ENCODE peak calls at places on chromosomes 6 and 20, in six cellular contexts. S, X, U, Z, Q and D are unnamed samples.

GRCh38 chr6:117465691-117466090 is 16.8 kb upstream of the DCBLD1 start:
- DNase-seq in Q (no peak), Z (no peak), X (no peak), S (no peak), U (no peak), D (no peak)

GRCh38 chr6:116563830-116564229 is 7.5 kb upstream of the RWDD1 start:
- DNase-seq in X (no peak), Q (no peak), S (no peak), U (peak), Z (no peak), D (no peak)

GRCh38 chr20:8082999-8083398 is 49.1 kb upstream of the PLCB1 start:
- DNase-seq in S (no peak), X (peak), Q (no peak), U (no peak), Z (no peak), D (no peak)

GRCh38 chr20:38970302-38970701 is 8.2 kb downstream of the DHX35 start:
- DNase-seq in Z (no peak), Q (no peak), U (no peak), X (peak), S (no peak), D (no peak)

GRCh38 chr6:49321673-49322072 is 141.4 kb downstream of the MMUT start:
- DNase-seq in Z (no peak), S (no peak), U (no peak), Q (no peak), X (no peak), D (no peak)

GRCh38 chr6:29603456-29603855 is 18.5 kb downstream of the OR2H2 start:
- DNase-seq in Z (no peak), Q (no peak), U (no peak), X (no peak), S (no peak), D (no peak)

GRCh38 chr6:141326426-141326825 is 806.3 kb upstream of the GJE1 start:
- DNase-seq in X (peak), U (no peak), S (peak), Z (no peak), Q (no peak), D (no peak)

GRCh38 chr20:44097521-44098255 is 89.3 kb downstream of the JPH2 start:
- DNase-seq in Z (no peak), X (no peak), U (no peak), S (no peak), Q (no peak), D (no peak)

GRCh38 chr20:49228676-49229075 is 9.5 kb downstream of the DDX27 start:
- DNase-seq in Q (no peak), S (no peak), X (peak), U (no peak), Z (no peak), D (peak)

GRCh38 chr20:45307076-45307645 is 521 bp downstream of the RBPJL start:
- DNase-seq in Q (no peak), Z (no peak), S (no peak), U (no peak), X (no peak), D (no peak)

GRCh38 chr6:110528930-110529325 is 52.5 kb upstream of the SLC22A16 start:
- DNase-seq in Q (no peak), Z (no peak), X (no peak), S (no peak), U (no peak), D (no peak)

GRCh38 chr20:47278907-47279348 is 77.6 kb downstream of the ZMYND8 start:
- DNase-seq in Z (no peak), S (no peak), X (peak), U (no peak), Q (no peak), D (no peak)

GRCh38 chr6:43547202-43547601 is 28.6 kb downstream of the XPO5 start:
- DNase-seq in S (no peak), Z (no peak), U (no peak), X (no peak), Q (no peak), D (no peak)

GRCh38 chr20:11140359-11140758 is 466.6 kb upstream of the JAG1 start:
- DNase-seq in Z (no peak), Q (no peak), U (no peak), S (no peak), X (peak), D (no peak)

GRCh38 chr20:17872920-17873319 is 95.7 kb downstream of the SNX5 start:
- DNase-seq in X (no peak), U (no peak), Z (no peak), Q (no peak), S (no peak), D (no peak)

GRCh38 chr6:3380344-3381232 is 76.3 kb downstream of the SLC22A23 start:
- DNase-seq in X (no peak), U (no peak), S (no peak), Q (no peak), Z (no peak), D (no peak)

GRCh38 chr6:146543940-146544661 is 468 bp downstream of the RAB32 start:
- DNase-seq in Q (peak), U (peak), S (no peak), X (peak), Z (peak), D (no peak)

GRCh38 chr6:36590237-36590636 is 3.9 kb upstream of the SRSF3 start:
- DNase-seq in U (no peak), S (no peak), Z (no peak), X (peak), Q (no peak), D (no peak)

GRCh38 chr6:139373154-139373927 is 1.1 kb downstream of the CITED2 start:
- DNase-seq in Q (peak), U (peak), S (peak), Z (peak), X (peak), D (peak)

GRCh38 chr6:40352527-40353170 is 234.5 kb downstream of the LRFN2 start:
- DNase-seq in U (no peak), S (no peak), Q (no peak), Z (no peak), X (no peak), D (no peak)

GRCh38 chr6:147618927-147619326 is 110.4 kb downstream of the SAMD5 start:
- DNase-seq in Z (no peak), S (no peak), U (no peak), Q (no peak), X (no peak), D (no peak)

GRCh38 chr6:131519670-131520436 is 53.2 kb upstream of the ARG1 start:
- DNase-seq in Q (no peak), X (peak), Z (no peak), U (no peak), S (peak), D (peak)

GRCh38 chr6:170082531-170083187 is 208.2 kb downstream of the DLL1 start:
- DNase-seq in S (no peak), U (no peak), Z (no peak), X (no peak), Q (no peak), D (no peak)

GRCh38 chr6:35694462-35694861 is 5.7 kb upstream of the FKBP5 start:
- DNase-seq in Q (no peak), X (peak), Z (no peak), S (no peak), U (no peak), D (no peak)

GRCh38 chr6:162829013-162829742 is 101.4 kb downstream of the PACRG start:
- DNase-seq in Z (no peak), X (no peak), Q (no peak), S (no peak), U (no peak), D (no peak)

GRCh38 chr20:13202553-13202952 is 18.5 kb upstream of the ISM1 start:
- DNase-seq in S (no peak), U (no peak), Z (no peak), Q (no peak), X (no peak), D (no peak)

GRCh38 chr20:33033381-33033780 is 1.9 kb downstream of the BPIFB6 start:
- DNase-seq in X (no peak), U (no peak), S (no peak), Z (no peak), Q (no peak), D (no peak)

GRCh38 chr6:37038297-37039198 is 33.1 kb downstream of the FGD2 start:
- DNase-seq in U (peak), S (no peak), Z (no peak), X (no peak), Q (no peak), D (peak)

GRCh38 chr6:24777227-24777626 is 2.5 kb downstream of the GMNN start:
- DNase-seq in Q (no peak), X (no peak), Z (no peak), U (no peak), S (no peak), D (no peak)

GRCh38 chr20:1215386-1216170 is 10.3 kb upstream of the RAD21L1 start:
- DNase-seq in X (no peak), Z (no peak), S (peak), Q (no peak), U (no peak), D (no peak)

GRCh38 chr20:63056236-63057132 is 49.7 kb upstream of the BHLHE23 start:
- DNase-seq in X (peak), S (peak), U (peak), Z (peak), Q (no peak), D (no peak)

GRCh38 chr20:44056010-44056698 is 130.8 kb downstream of the JPH2 start:
- DNase-seq in U (no peak), Z (peak), Q (peak), S (peak), X (peak), D (no peak)

GRCh38 chr6:100468966-100469859 is 4.5 kb upstream of the SIM1 start:
- DNase-seq in Z (no peak), Q (no peak), X (no peak), S (no peak), U (no peak), D (no peak)

GRCh38 chr6:122789862-122790739 is 1.0 kb downstream of the SMPDL3A start:
- DNase-seq in Q (no peak), U (peak), X (no peak), Z (peak), S (peak), D (no peak)

GRCh38 chr6:106181664-106182418 is 95.7 kb downstream of the PRDM1 start:
- DNase-seq in Q (no peak), Z (no peak), X (peak), U (no peak), S (no peak), D (no peak)

GRCh38 chr20:33636776-33637175 is 25.4 kb upstream of the C20orf144 start:
- DNase-seq in X (no peak), S (no peak), U (no peak), Z (no peak), Q (no peak), D (no peak)

GRCh38 chr6:108106261-108106660 is 31.7 kb upstream of the OSTM1 start:
- DNase-seq in Z (no peak), U (no peak), S (no peak), X (no peak), Q (no peak), D (no peak)